ENCODE peak calls at places on chromosomes 7 and 10, in seven cellular contexts. One of them, this sample, is unnamed.

GRCh38 chr7:141837683-141838082 is 3.6 kb downstream of the PRSS37 start:
- DNase-seq in stomach: no peak
- DNase-seq in stimulated activated CD4-positive, alpha-beta T cell treated with anti-CD3 and anti-CD28 coated beads, Interleukin-2, amount 100 ng/mL, for 4 hours: no peak
- DNase-seq in activated CD4-positive, alpha-beta T cell treated with anti-CD3 and anti-CD28 coated beads for 48 hours: no peak
- DNase-seq in AG04449: no peak
- DNase-seq in RWPE1: no peak
- DNase-seq in Peyer's patch: no peak
- DNase-seq in this sample: no peak

GRCh38 chr10:129038490-129039011 is 428.5 kb upstream of the MGMT start:
- DNase-seq in stomach: no peak
- DNase-seq in stimulated activated CD4-positive, alpha-beta T cell treated with anti-CD3 and anti-CD28 coated beads, Interleukin-2, amount 100 ng/mL, for 4 hours: no peak
- DNase-seq in activated CD4-positive, alpha-beta T cell treated with anti-CD3 and anti-CD28 coated beads for 48 hours: no peak
- DNase-seq in AG04449: no peak
- DNase-seq in RWPE1: no peak
- DNase-seq in Peyer's patch: no peak
- DNase-seq in this sample: no peak

GRCh38 chr7:17158261-17158660 is 140.2 kb upstream of the AHR start:
- DNase-seq in stomach: no peak
- DNase-seq in stimulated activated CD4-positive, alpha-beta T cell treated with anti-CD3 and anti-CD28 coated beads, Interleukin-2, amount 100 ng/mL, for 4 hours: no peak
- DNase-seq in activated CD4-positive, alpha-beta T cell treated with anti-CD3 and anti-CD28 coated beads for 48 hours: no peak
- DNase-seq in AG04449: no peak
- DNase-seq in RWPE1: no peak
- DNase-seq in Peyer's patch: no peak
- DNase-seq in this sample: no peak

GRCh38 chr7:110754649-110755048 is 336.3 kb upstream of the LRRN3 start:
- DNase-seq in stomach: no peak
- DNase-seq in stimulated activated CD4-positive, alpha-beta T cell treated with anti-CD3 and anti-CD28 coated beads, Interleukin-2, amount 100 ng/mL, for 4 hours: no peak
- DNase-seq in activated CD4-positive, alpha-beta T cell treated with anti-CD3 and anti-CD28 coated beads for 48 hours: no peak
- DNase-seq in AG04449: no peak
- DNase-seq in RWPE1: no peak
- DNase-seq in Peyer's patch: no peak
- DNase-seq in this sample: no peak

GRCh38 chr7:70588151-70588550 is 543.8 kb upstream of the GALNT17 start:
- DNase-seq in stomach: no peak
- DNase-seq in stimulated activated CD4-positive, alpha-beta T cell treated with anti-CD3 and anti-CD28 coated beads, Interleukin-2, amount 100 ng/mL, for 4 hours: no peak
- DNase-seq in activated CD4-positive, alpha-beta T cell treated with anti-CD3 and anti-CD28 coated beads for 48 hours: no peak
- DNase-seq in AG04449: no peak
- DNase-seq in RWPE1: no peak
- DNase-seq in Peyer's patch: no peak
- DNase-seq in this sample: no peak

GRCh38 chr7:130141161-130141857 is 63.9 kb downstream of the TMEM209 start:
- DNase-seq in stomach: peak; percentile 70
- DNase-seq in stimulated activated CD4-positive, alpha-beta T cell treated with anti-CD3 and anti-CD28 coated beads, Interleukin-2, amount 100 ng/mL, for 4 hours: peak; percentile 16
- DNase-seq in activated CD4-positive, alpha-beta T cell treated with anti-CD3 and anti-CD28 coated beads for 48 hours: peak; percentile 64
- DNase-seq in AG04449: no peak
- DNase-seq in RWPE1: no peak
- DNase-seq in Peyer's patch: peak; percentile 52
- DNase-seq in this sample: peak; percentile 84

GRCh38 chr10:95818663-95819062 is 62.7 kb downstream of the ENTPD1 start:
- DNase-seq in stomach: no peak
- DNase-seq in stimulated activated CD4-positive, alpha-beta T cell treated with anti-CD3 and anti-CD28 coated beads, Interleukin-2, amount 100 ng/mL, for 4 hours: no peak
- DNase-seq in activated CD4-positive, alpha-beta T cell treated with anti-CD3 and anti-CD28 coated beads for 48 hours: no peak
- DNase-seq in AG04449: peak; percentile 55
- DNase-seq in RWPE1: peak; percentile 37
- DNase-seq in Peyer's patch: no peak
- DNase-seq in this sample: peak; percentile 67

GRCh38 chr7:132004528-132004927 is 448.1 kb upstream of the PODXL start:
- DNase-seq in stomach: no peak
- DNase-seq in stimulated activated CD4-positive, alpha-beta T cell treated with anti-CD3 and anti-CD28 coated beads, Interleukin-2, amount 100 ng/mL, for 4 hours: no peak
- DNase-seq in activated CD4-positive, alpha-beta T cell treated with anti-CD3 and anti-CD28 coated beads for 48 hours: no peak
- DNase-seq in AG04449: no peak
- DNase-seq in RWPE1: no peak
- DNase-seq in Peyer's patch: no peak
- DNase-seq in this sample: peak; percentile 63

GRCh38 chr10:76942556-76943416 is 694.8 kb downstream of the KCNMA1 start:
- DNase-seq in stomach: no peak
- DNase-seq in stimulated activated CD4-positive, alpha-beta T cell treated with anti-CD3 and anti-CD28 coated beads, Interleukin-2, amount 100 ng/mL, for 4 hours: no peak
- DNase-seq in activated CD4-positive, alpha-beta T cell treated with anti-CD3 and anti-CD28 coated beads for 48 hours: no peak
- DNase-seq in AG04449: no peak
- DNase-seq in RWPE1: no peak
- DNase-seq in Peyer's patch: no peak
- DNase-seq in this sample: peak; percentile 33

GRCh38 chr10:13634207-13634606 is 47.4 kb downstream of the PRPF18 start:
- DNase-seq in stomach: no peak
- DNase-seq in stimulated activated CD4-positive, alpha-beta T cell treated with anti-CD3 and anti-CD28 coated beads, Interleukin-2, amount 100 ng/mL, for 4 hours: no peak
- DNase-seq in activated CD4-positive, alpha-beta T cell treated with anti-CD3 and anti-CD28 coated beads for 48 hours: no peak
- DNase-seq in AG04449: no peak
- DNase-seq in RWPE1: no peak
- DNase-seq in Peyer's patch: no peak
- DNase-seq in this sample: no peak

GRCh38 chr10:92087750-92088395 is 164.3 kb downstream of the BTAF1 start:
- DNase-seq in stomach: peak; percentile 76
- DNase-seq in stimulated activated CD4-positive, alpha-beta T cell treated with anti-CD3 and anti-CD28 coated beads, Interleukin-2, amount 100 ng/mL, for 4 hours: peak; percentile 35
- DNase-seq in activated CD4-positive, alpha-beta T cell treated with anti-CD3 and anti-CD28 coated beads for 48 hours: peak; percentile 62
- DNase-seq in AG04449: no peak
- DNase-seq in RWPE1: peak; percentile 87
- DNase-seq in Peyer's patch: peak; percentile 76
- DNase-seq in this sample: peak; percentile 75

GRCh38 chr10:91576096-91576545 is 56.8 kb downstream of the PPP1R3C start:
- DNase-seq in stomach: no peak
- DNase-seq in stimulated activated CD4-positive, alpha-beta T cell treated with anti-CD3 and anti-CD28 coated beads, Interleukin-2, amount 100 ng/mL, for 4 hours: no peak
- DNase-seq in activated CD4-positive, alpha-beta T cell treated with anti-CD3 and anti-CD28 coated beads for 48 hours: no peak
- DNase-seq in AG04449: no peak
- DNase-seq in RWPE1: no peak
- DNase-seq in Peyer's patch: no peak
- DNase-seq in this sample: no peak

GRCh38 chr7:101874028-101874427 is 56.6 kb downstream of the CUX1 start:
- DNase-seq in stomach: no peak
- DNase-seq in stimulated activated CD4-positive, alpha-beta T cell treated with anti-CD3 and anti-CD28 coated beads, Interleukin-2, amount 100 ng/mL, for 4 hours: no peak
- DNase-seq in activated CD4-positive, alpha-beta T cell treated with anti-CD3 and anti-CD28 coated beads for 48 hours: no peak
- DNase-seq in AG04449: no peak
- DNase-seq in RWPE1: no peak
- DNase-seq in Peyer's patch: no peak
- DNase-seq in this sample: no peak

GRCh38 chr7:33979807-33980355 is 74.5 kb downstream of the BMPER start:
- DNase-seq in stomach: no peak
- DNase-seq in stimulated activated CD4-positive, alpha-beta T cell treated with anti-CD3 and anti-CD28 coated beads, Interleukin-2, amount 100 ng/mL, for 4 hours: no peak
- DNase-seq in activated CD4-positive, alpha-beta T cell treated with anti-CD3 and anti-CD28 coated beads for 48 hours: no peak
- DNase-seq in AG04449: peak; percentile 97
- DNase-seq in RWPE1: peak; percentile 77
- DNase-seq in Peyer's patch: no peak
- DNase-seq in this sample: peak; percentile 80

GRCh38 chr10:63744060-63744941 is 223.1 kb downstream of the REEP3 start:
- DNase-seq in stomach: no peak
- DNase-seq in stimulated activated CD4-positive, alpha-beta T cell treated with anti-CD3 and anti-CD28 coated beads, Interleukin-2, amount 100 ng/mL, for 4 hours: no peak
- DNase-seq in activated CD4-positive, alpha-beta T cell treated with anti-CD3 and anti-CD28 coated beads for 48 hours: no peak
- DNase-seq in AG04449: no peak
- DNase-seq in RWPE1: no peak
- DNase-seq in Peyer's patch: no peak
- DNase-seq in this sample: peak; percentile 29